ENCODE peak calls at places on chromosomes 16 and 17, in seven cellular contexts. V is nephron progenitor cell; S is activated gamma-delta T cell treated with Interleukin-2 at 50 U/mL for 16 hours; E is trophoblast cell; Q is activated T-cell treated with anti-CD3 and anti-CD28 coated beads for 24 hours; Z is C1 segment of cervical spinal cord; F is activated CD4-positive, alpha-beta T cell treated with anti-CD3 and anti-CD28 coated beads, Interleukin-2, amount 10 ng/mL, durations not matched to agents 24 days and 14 days. M is an unnamed sample.

GRCh38 chr16:86227801-86228200 is 282.5 kb upstream of the FOXF1 start:
- DNase-seq in Q (no peak), S (no peak), Z (no peak), E (no peak), V (no peak), F (no peak), M (no peak)

GRCh38 chr16:85259115-85259830 is 147.0 kb upstream of the CIBAR2 start:
- DNase-seq in Z (no peak), F (no peak), E (no peak), S (no peak), V (no peak), Q (no peak), M (no peak)

GRCh38 chr16:29871822-29872546 is 9.0 kb upstream of the CDIPT start:
- DNase-seq in E (no peak), V (no peak), Z (no peak), F (no peak), Q (no peak), S (no peak), M (no peak)

GRCh38 chr17:74873874-74874614 is 1.2 kb upstream of the FDXR start:
- DNase-seq in V (no peak), Z (no peak), Q (no peak), F (peak), S (no peak), E (no peak), M (no peak)

GRCh38 chr16:1707193-1707790 is 1.3 kb downstream of the MAPK8IP3 start:
- DNase-seq in Q (no peak), Z (peak), E (no peak), S (no peak), V (peak), F (no peak), M (no peak)

GRCh38 chr17:49104511-49105074 is 28.0 kb upstream of the B4GALNT2 start:
- DNase-seq in Q (no peak), V (no peak), Z (no peak), S (no peak), E (no peak), F (no peak), M (no peak)

GRCh38 chr17:43169561-43170139 is 1.4 kb upstream of the NBR1 start:
- DNase-seq in F (peak), Z (peak), Q (no peak), V (peak), S (peak), E (no peak), M (no peak)

GRCh38 chr17:16444258-16444886 is 29.0 kb downstream of the TRPV2 start:
- DNase-seq in F (no peak), Q (peak), E (no peak), S (no peak), V (no peak), Z (no peak), M (no peak)

GRCh38 chr16:86343111-86343642 is 167.2 kb upstream of the FOXF1 start:
- DNase-seq in Q (no peak), S (no peak), F (no peak), Z (peak), E (no peak), V (no peak), M (no peak)

GRCh38 chr17:83071966-83072562 is 7.3 kb upstream of the METRNL start:
- DNase-seq in Z (no peak), V (no peak), F (no peak), Q (no peak), E (no peak), S (no peak), M (no peak)

GRCh38 chr16:85358704-85359146 is 246.5 kb upstream of the CIBAR2 start:
- DNase-seq in Q (no peak), Z (no peak), E (no peak), V (no peak), F (no peak), S (no peak), M (no peak)

GRCh38 chr17:17227608-17228520 is 9.1 kb downstream of the FLCN start:
- DNase-seq in F (no peak), Q (no peak), V (no peak), S (no peak), Z (no peak), E (no peak), M (no peak)

GRCh38 chr17:79024901-79025737 is 1.1 kb downstream of the C1QTNF1 start:
- DNase-seq in Q (no peak), E (no peak), S (no peak), V (no peak), Z (no peak), F (no peak), M (no peak)

GRCh38 chr16:65619606-65620005 is 497.7 kb upstream of the CDH11 start:
- DNase-seq in F (no peak), E (no peak), V (no peak), Q (no peak), Z (no peak), S (no peak), M (no peak)

GRCh38 chr17:51166987-51167931 is 1.0 kb downstream of the NME2 start:
- DNase-seq in V (peak), S (peak), Z (peak), Q (peak), F (peak), E (peak), M (no peak)

GRCh38 chr17:65978881-65979280 is 213.1 kb downstream of the CEP112 start:
- DNase-seq in Q (no peak), F (no peak), Z (no peak), S (no peak), E (no peak), V (no peak), M (no peak)

GRCh38 chr17:4599505-4600281 is 15.4 kb downstream of the SMTNL2 start:
- DNase-seq in F (no peak), S (no peak), E (no peak), Z (no peak), Q (no peak), V (peak), M (no peak)

GRCh38 chr17:50264263-50265113 is 9.8 kb upstream of the TMEM92 start:
- DNase-seq in S (no peak), V (peak), E (no peak), F (no peak), Q (no peak), Z (no peak), M (no peak)

GRCh38 chr16:11497851-11498289 is 88.8 kb downstream of the LITAF start:
- DNase-seq in E (no peak), Q (no peak), Z (no peak), V (no peak), S (no peak), F (no peak), M (no peak)

GRCh38 chr17:55144518-55144917 is 120.2 kb upstream of the HLF start:
- DNase-seq in Z (no peak), S (no peak), V (no peak), Q (no peak), F (no peak), E (no peak), M (no peak)

GRCh38 chr16:7025616-7026190 is 306.9 kb upstream of the RBFOX1 start:
- DNase-seq in E (peak), Q (peak), Z (peak), F (peak), S (no peak), V (peak), M (no peak)

GRCh38 chr16:82452002-82452741 is 174.6 kb upstream of the CDH13 start:
- DNase-seq in Q (no peak), V (no peak), S (no peak), E (no peak), Z (no peak), F (no peak), M (no peak)

GRCh38 chr16:2919511-2920255 is 8.0 kb downstream of the FLYWCH1 start:
- DNase-seq in E (peak), S (peak), F (peak), Q (peak), V (peak), Z (peak), M (no peak)

GRCh38 chr16:13660807-13661206 is 259.1 kb upstream of the ERCC4 start:
- DNase-seq in E (no peak), Q (no peak), S (no peak), V (no peak), F (no peak), Z (no peak), M (no peak)

GRCh38 chr17:41402161-41402560 is 4.8 kb upstream of the KRT31 start:
- DNase-seq in Q (no peak), E (no peak), F (no peak), Z (no peak), S (no peak), V (no peak), M (no peak)

GRCh38 chr17:67718325-67718941 is 697 bp downstream of the NOL11 start:
- DNase-seq in Z (no peak), S (peak), F (no peak), E (peak), V (peak), Q (peak), M (no peak)

GRCh38 chr16:58814348-58814801 is 80.3 kb upstream of the GOT2 start:
- DNase-seq in Z (no peak), Q (peak), E (peak), V (peak), S (peak), F (peak), M (peak)

GRCh38 chr16:1281517-1281916 is 25.6 kb downstream of the TPSD1 start:
- DNase-seq in V (no peak), Q (no peak), S (no peak), E (no peak), F (no peak), Z (no peak), M (no peak)

GRCh38 chr17:55722742-55723487 is at the start of gene TMEM100:
- DNase-seq in F (no peak), Z (no peak), V (no peak), Q (no peak), E (no peak), S (no peak), M (no peak)

GRCh38 chr16:54720259-54720658 is 210.4 kb upstream of the IRX5 start:
- DNase-seq in E (no peak), V (no peak), Z (no peak), S (no peak), Q (no peak), F (no peak), M (no peak)

GRCh38 chr16:67396159-67396774 is 3.0 kb upstream of the TPPP3 start:
- DNase-seq in E (peak), V (peak), Q (no peak), Z (no peak), S (no peak), F (no peak), M (no peak)

GRCh38 chr16:1181715-1182671 is 29.1 kb downstream of the CACNA1H start:
- DNase-seq in Z (no peak), F (no peak), V (peak), Q (no peak), E (peak), S (no peak), M (no peak)

GRCh38 chr17:77696720-77697460 is 261.6 kb upstream of the TNRC6C start:
- DNase-seq in F (no peak), S (no peak), E (no peak), Q (no peak), Z (no peak), V (no peak), M (peak)

GRCh38 chr16:88857728-88858339 is 907 bp downstream of the TRAPPC2L start:
- DNase-seq in V (peak), S (peak), F (peak), Q (peak), Z (peak), E (peak), M (no peak)

GRCh38 chr17:17886253-17886652 is 49.5 kb upstream of the SREBF1 start:
- DNase-seq in E (no peak), F (no peak), V (no peak), Z (no peak), S (no peak), Q (no peak), M (no peak)

GRCh38 chr17:66466933-66467367 is 164.5 kb downstream of the PRKCA start:
- DNase-seq in F (peak), S (no peak), Z (no peak), E (peak), Q (peak), V (no peak), M (no peak)

GRCh38 chr17:56648814-56649213 is 55.3 kb downstream of the NOG start:
- DNase-seq in Z (no peak), V (no peak), E (no peak), F (no peak), S (no peak), Q (no peak), M (no peak)

GRCh38 chr16:54936979-54937672 is 6.5 kb downstream of the IRX5 start:
- DNase-seq in F (peak), Z (peak), E (no peak), Q (no peak), S (no peak), V (peak), M (no peak)